ENCODE peak calls at places on chromosomes 13 and 19, in four cellular contexts. U, R, I and K are unnamed samples.
A peak's percentile ranks its signal among the peaks of the same experiment; 100 is the strongest.

GRCh38 chr19:56079609-56080008 is 41.5 kb downstream of the ZNF787 start:
- DNase-seq in I (peak; percentile 25), R (no peak), U (no peak), K (no peak)

GRCh38 chr19:53537523-53538377 is at the start of gene ZNF331:
- DNase-seq in R (peak; percentile 69), U (peak; percentile 77), I (peak; percentile 94), K (peak; percentile 65)

GRCh38 chr19:42291437-42291815 is 10.5 kb upstream of the PRR19 start:
- DNase-seq in R (no peak), U (peak; percentile 73), I (peak; percentile 79), K (no peak)

GRCh38 chr19:7202888-7203287 is 91.3 kb downstream of the INSR start:
- DNase-seq in I (no peak), U (no peak), R (no peak), K (no peak)

GRCh38 chr19:368624-369020 is 24.0 kb upstream of the MIER2 start:
- DNase-seq in R (no peak), I (peak; percentile 31), U (no peak), K (no peak)

GRCh38 chr19:7534531-7534980 is 961 bp upstream of the PNPLA6 start:
- DNase-seq in R (peak; percentile 80), U (peak; percentile 85), I (no peak), K (peak; percentile 61)

GRCh38 chr13:75785130-75785529 is 149.0 kb downstream of the LMO7 start:
- DNase-seq in U (no peak), I (no peak), R (no peak), K (no peak)

GRCh38 chr13:36174923-36175322 is 39.4 kb downstream of the SOHLH2 start:
- DNase-seq in R (no peak), I (no peak), U (no peak), K (no peak)

GRCh38 chr13:110283661-110284516 is 23.1 kb downstream of the COL4A1 start:
- DNase-seq in U (no peak), I (no peak), R (no peak), K (no peak)

GRCh38 chr19:44260343-44260681 is 626 bp downstream of the ZNF233 start:
- DNase-seq in I (no peak), R (no peak), U (no peak), K (no peak)

GRCh38 chr13:41621716-41622508 is 164.6 kb downstream of the RGCC start:
- DNase-seq in U (no peak), I (no peak), R (no peak), K (no peak)

GRCh38 chr19:39928357-39928725 is 6.1 kb downstream of the FCGBP start:
- DNase-seq in I (no peak), U (no peak), R (no peak), K (no peak)

GRCh38 chr19:39929750-39930149 is 4.7 kb downstream of the FCGBP start:
- DNase-seq in I (no peak), U (no peak), R (no peak), K (no peak)

GRCh38 chr19:39927076-39927475 is 7.4 kb downstream of the FCGBP start:
- DNase-seq in I (no peak), R (no peak), U (no peak), K (no peak)

GRCh38 chr19:39926170-39926755 is 8.2 kb downstream of the FCGBP start:
- DNase-seq in R (no peak), U (no peak), I (no peak), K (no peak)

GRCh38 chr19:39927524-39928356 is 6.7 kb downstream of the FCGBP start:
- DNase-seq in U (no peak), I (no peak), R (no peak), K (no peak)
- TF ChIP-seq CTCF in U (no peak), I (no peak), R (no peak), K (no peak)

DNA sequence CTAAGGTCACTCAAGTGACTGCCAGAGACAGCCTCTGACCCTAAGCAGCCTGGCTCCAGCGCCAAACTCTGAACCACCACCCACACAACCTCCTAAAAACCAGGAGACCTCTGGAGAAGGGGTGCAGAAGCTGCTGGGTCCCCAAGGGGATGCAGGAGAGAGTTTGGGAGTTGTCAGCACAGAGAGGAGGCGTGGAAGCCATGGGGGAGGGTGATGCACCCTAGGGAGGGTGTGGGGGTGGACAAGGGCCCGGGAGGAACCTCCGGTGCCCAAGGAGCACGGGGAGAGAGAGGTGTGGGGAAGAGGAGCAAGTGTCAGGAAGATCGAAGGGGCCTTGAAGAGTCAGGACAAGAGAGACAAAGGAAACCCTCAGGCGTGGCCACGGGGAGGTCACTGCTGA is 2.1 kb upstream of the HIPK4 start:
- DNase-seq in I (no peak), R (no peak), U (no peak), K (no peak)
- H3K27ac ChIP-seq in I (no peak overlapping the region), R (no peak overlapping the region), U (no peak overlapping the region), K (no peak overlapping the region)

DNA sequence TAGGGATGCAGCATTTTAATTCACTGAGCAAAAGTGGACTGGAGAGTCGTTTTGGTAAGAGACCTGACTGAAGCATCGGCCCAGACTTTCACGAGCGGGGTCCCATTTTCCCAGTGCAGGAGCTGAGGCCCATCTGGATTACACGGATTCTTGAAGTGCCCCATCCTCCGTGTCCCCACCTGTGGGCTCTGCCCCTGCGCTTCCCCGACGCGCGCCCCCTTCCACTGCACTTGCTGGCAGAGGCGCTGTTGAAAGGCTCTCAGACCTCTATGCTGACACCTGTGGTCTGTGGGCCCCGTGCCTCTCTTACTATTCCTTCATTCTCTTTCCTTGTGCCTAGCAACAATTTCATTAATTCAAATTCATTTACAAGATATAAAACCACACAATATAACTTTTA is 50.3 kb upstream of the MCF2L start:
- DNase-seq in R (no peak), I (no peak), U (no peak), K (no peak)
- TF ChIP-seq CTCF in R (no peak), I (no peak), U (no peak), K (no peak)

GRCh38 chr19:14542721-14543328 is 13.4 kb downstream of the TECR start:
- DNase-seq in U (peak; percentile 28), I (no peak), R (no peak), K (peak; percentile 81)

GRCh38 chr19:14545716-14546082 is 16.3 kb downstream of the TECR start:
- DNase-seq in R (no peak), I (no peak), U (no peak), K (no peak)

GRCh38 chr19:14540741-14541525 is 11.5 kb downstream of the TECR start:
- DNase-seq in R (no peak), I (no peak), U (no peak), K (no peak)

GRCh38 chr19:14544047-14544446 is 14.7 kb downstream of the TECR start:
- DNase-seq in R (no peak), U (no peak), I (no peak), K (no peak)

DNA sequence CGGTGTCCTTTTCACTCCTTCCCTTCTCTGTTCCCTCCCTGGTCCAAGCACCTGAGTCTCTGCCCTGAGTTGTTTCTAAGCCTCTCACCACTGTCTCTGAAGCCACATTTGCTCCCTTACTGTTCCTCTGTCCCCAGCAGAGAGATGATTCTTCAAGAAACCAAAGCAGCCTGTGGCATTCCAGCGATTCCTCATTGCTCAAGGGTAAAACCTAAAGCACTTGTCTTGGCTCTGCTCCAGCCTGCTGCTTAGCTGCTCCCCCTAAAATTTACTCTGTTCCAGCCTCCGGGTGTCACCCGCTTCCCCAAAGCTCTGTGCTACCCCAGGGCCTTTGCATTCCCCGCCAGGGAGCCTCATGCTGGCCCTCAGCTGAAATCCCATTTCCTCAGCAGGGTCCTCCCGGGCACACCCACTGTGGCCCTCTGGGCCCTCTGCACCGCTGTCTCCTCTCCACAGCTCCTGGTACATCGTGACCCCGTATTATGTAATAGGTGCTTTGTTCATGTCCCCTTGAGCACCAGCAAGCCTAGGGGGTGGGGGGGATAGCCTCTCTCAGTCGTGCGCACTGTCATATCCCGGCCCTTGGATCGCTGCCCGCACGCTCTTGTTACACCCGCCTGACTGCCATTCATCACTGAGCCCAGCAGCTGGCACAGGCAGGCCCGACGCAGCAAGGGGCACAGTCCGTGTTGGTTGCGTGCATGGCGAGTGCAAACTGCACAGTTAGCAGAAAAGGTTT is 15.8 kb downstream of the TECR start:
- DNase-seq in I (no peak), R (no peak), U (no peak), K (no peak)
- H3K27ac ChIP-seq in I (no peak overlapping the region), R (no peak overlapping the region), U (no peak overlapping the region), K (peak overlapping the region; percentile 94)

GRCh38 chr13:30567072-30567471 is 50.6 kb upstream of the USPL1 start:
- DNase-seq in U (no peak), R (no peak), I (no peak), K (no peak)
- TF ChIP-seq CTCF in U (no peak), R (no peak), I (no peak), K (no peak)

GRCh38 chr19:29624489-29625210 is 18.6 kb downstream of the POP4 start:
- DNase-seq in I (peak; percentile 34), U (no peak), R (no peak), K (no peak)

GRCh38 chr19:29623726-29624488 is 17.8 kb downstream of the POP4 start:
- DNase-seq in R (no peak), U (no peak), I (peak; percentile 79), K (no peak)

GRCh38 chr19:29620931-29621351 is 14.9 kb downstream of the POP4 start:
- DNase-seq in I (peak; percentile 67), U (no peak), R (no peak), K (no peak)

GRCh38 chr19:29625316-29625715 is 19.2 kb downstream of the POP4 start:
- DNase-seq in I (peak; percentile 23), R (no peak), U (no peak), K (no peak)

GRCh38 chr19:29622191-29623070 is 16.3 kb downstream of the POP4 start:
- DNase-seq in I (peak; percentile 78), U (peak; percentile 62), R (no peak), K (no peak)
- H3K27ac ChIP-seq in I (peak overlapping the region; percentile 69), U (no peak overlapping the region), R (no peak overlapping the region), K (no peak overlapping the region)

DNA sequence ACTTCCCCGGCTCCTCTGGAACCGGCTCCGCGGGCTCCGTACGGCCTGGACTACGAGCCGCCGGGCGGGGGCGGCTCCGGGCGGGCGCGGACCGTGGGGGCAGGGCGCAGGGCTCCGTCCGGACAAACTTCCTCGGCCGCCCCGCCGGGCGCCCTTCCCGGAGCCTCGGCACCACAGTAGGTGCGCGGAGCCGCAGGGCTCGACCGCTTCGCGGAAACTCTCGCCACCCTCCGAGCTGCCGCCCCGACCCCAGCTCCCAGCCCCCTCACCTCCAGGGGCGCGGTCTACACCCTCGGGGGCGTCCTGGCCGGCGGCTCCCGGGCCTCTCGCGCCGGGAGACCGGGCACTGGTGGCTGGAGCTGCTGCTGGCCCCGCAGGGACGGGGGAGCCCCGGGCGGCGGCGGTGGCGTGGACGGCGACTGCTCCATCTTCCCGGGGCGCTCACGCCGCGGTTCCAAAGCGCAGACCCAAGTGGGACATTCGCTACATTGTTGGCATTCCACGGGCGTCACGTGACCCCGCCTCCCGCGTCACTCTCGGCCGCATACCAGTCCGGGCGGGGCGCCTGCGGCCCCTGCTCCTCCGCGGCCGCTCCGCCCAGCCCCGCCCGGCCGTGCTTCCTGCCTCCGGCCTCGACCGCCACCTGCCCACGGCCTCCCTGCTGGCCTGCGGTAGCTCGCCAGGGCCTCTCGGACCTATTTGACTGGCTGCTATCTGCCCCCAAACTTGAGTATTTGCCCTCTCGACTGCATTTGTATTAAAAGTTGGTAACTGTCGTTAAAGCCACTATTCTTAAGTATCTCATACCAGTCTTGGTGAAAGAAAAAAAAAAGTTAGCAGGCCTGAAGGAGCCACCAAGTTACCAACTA is at the start of gene LATS2:
- DNase-seq in R (peak; percentile 95), I (peak; percentile 98), U (peak; percentile 96), K (peak; percentile 92)
- TF ChIP-seq CTCF in R (peak; percentile 44), I (no peak), U (no peak), K (peak; percentile 15)

DNA sequence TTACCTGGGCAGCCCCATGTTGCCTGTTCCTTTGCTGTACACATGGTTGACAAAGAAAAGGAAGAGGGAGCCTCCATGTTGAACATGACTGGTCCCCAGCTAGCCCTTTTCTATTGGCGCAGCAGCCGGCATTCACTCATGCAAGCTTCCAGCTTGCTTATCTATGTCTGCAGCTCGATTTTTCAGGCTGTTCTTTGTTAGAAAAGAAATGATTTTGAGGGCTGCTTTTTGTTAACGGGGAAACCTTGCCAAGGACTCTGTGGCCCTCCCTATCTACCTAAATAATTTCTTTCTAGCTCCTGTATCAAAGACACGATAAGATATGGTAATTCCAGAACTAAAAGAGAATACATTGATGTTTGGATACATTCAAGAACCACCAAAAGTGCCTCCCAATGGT is 20.4 kb upstream of the ADGRE2 start:
- DNase-seq in U (no peak), R (no peak), I (no peak), K (no peak)
- H3K27ac ChIP-seq in U (no peak overlapping the region), R (no peak overlapping the region), I (no peak overlapping the region), K (no peak overlapping the region)